ENCODE peak calls at places on chromosomes 16 and 17, in nine cellular contexts. One of them, this sample, is unnamed.

GRCh38 chr16:2160915-2161551 is 5.5 kb downstream of the TRAF7 start:
- DNase-seq in stimulated activated CD8-positive, alpha-beta memory T cell treated with anti-CD3 and anti-CD28 coated beads, Interleukin-4, amount 100 ng/mL, for 1 hour: no peak
- DNase-seq in activated T-cell treated with anti-CD3 and anti-CD28 coated beads, Interleukin-2, amount 50 U/mL, for 72 hours: no peak
- DNase-seq in cerebellum: no peak
- DNase-seq in foreskin fibroblast: no peak
- DNase-seq in AG04449: no peak
- DNase-seq in ovary: no peak
- DNase-seq in HEK293T: no peak
- DNase-seq in SK-N-DZ: no peak
- DNase-seq in this sample: no peak

GRCh38 chr17:71304498-71305158 is 816.2 kb upstream of the SOX9 start:
- DNase-seq in stimulated activated CD8-positive, alpha-beta memory T cell treated with anti-CD3 and anti-CD28 coated beads, Interleukin-4, amount 100 ng/mL, for 1 hour: no peak
- DNase-seq in activated T-cell treated with anti-CD3 and anti-CD28 coated beads, Interleukin-2, amount 50 U/mL, for 72 hours: no peak
- DNase-seq in cerebellum: no peak
- DNase-seq in foreskin fibroblast: no peak
- DNase-seq in AG04449: no peak
- DNase-seq in ovary: no peak
- DNase-seq in HEK293T: no peak
- DNase-seq in SK-N-DZ: no peak
- DNase-seq in this sample: no peak

GRCh38 chr17:17351356-17351891 is 48.3 kb downstream of the NT5M start:
- DNase-seq in stimulated activated CD8-positive, alpha-beta memory T cell treated with anti-CD3 and anti-CD28 coated beads, Interleukin-4, amount 100 ng/mL, for 1 hour: no peak
- DNase-seq in activated T-cell treated with anti-CD3 and anti-CD28 coated beads, Interleukin-2, amount 50 U/mL, for 72 hours: no peak
- DNase-seq in cerebellum: no peak
- DNase-seq in foreskin fibroblast: no peak
- DNase-seq in AG04449: no peak
- DNase-seq in ovary: peak; percentile 46
- DNase-seq in HEK293T: no peak
- DNase-seq in SK-N-DZ: no peak
- DNase-seq in this sample: no peak

GRCh38 chr16:8887952-8888560 is 5.9 kb downstream of the LITAFD start:
- DNase-seq in stimulated activated CD8-positive, alpha-beta memory T cell treated with anti-CD3 and anti-CD28 coated beads, Interleukin-4, amount 100 ng/mL, for 1 hour: no peak
- DNase-seq in activated T-cell treated with anti-CD3 and anti-CD28 coated beads, Interleukin-2, amount 50 U/mL, for 72 hours: no peak
- DNase-seq in cerebellum: peak; percentile 91
- DNase-seq in foreskin fibroblast: peak; percentile 83
- DNase-seq in AG04449: no peak
- DNase-seq in ovary: peak; percentile 54
- DNase-seq in HEK293T: no peak
- DNase-seq in SK-N-DZ: no peak
- DNase-seq in this sample: peak; percentile 65

GRCh38 chr16:3810818-3811217 is 69.7 kb downstream of the CREBBP start:
- DNase-seq in stimulated activated CD8-positive, alpha-beta memory T cell treated with anti-CD3 and anti-CD28 coated beads, Interleukin-4, amount 100 ng/mL, for 1 hour: no peak
- DNase-seq in activated T-cell treated with anti-CD3 and anti-CD28 coated beads, Interleukin-2, amount 50 U/mL, for 72 hours: no peak
- DNase-seq in cerebellum: no peak
- DNase-seq in foreskin fibroblast: no peak
- DNase-seq in AG04449: no peak
- DNase-seq in ovary: no peak
- DNase-seq in HEK293T: no peak
- DNase-seq in SK-N-DZ: no peak
- DNase-seq in this sample: no peak

GRCh38 chr17:77489898-77490265 is 349.1 kb downstream of the SEC14L1 start:
- DNase-seq in stimulated activated CD8-positive, alpha-beta memory T cell treated with anti-CD3 and anti-CD28 coated beads, Interleukin-4, amount 100 ng/mL, for 1 hour: no peak
- DNase-seq in activated T-cell treated with anti-CD3 and anti-CD28 coated beads, Interleukin-2, amount 50 U/mL, for 72 hours: no peak
- DNase-seq in cerebellum: peak; percentile 56
- DNase-seq in foreskin fibroblast: no peak
- DNase-seq in AG04449: no peak
- DNase-seq in ovary: peak; percentile 79
- DNase-seq in HEK293T: no peak
- DNase-seq in SK-N-DZ: no peak
- DNase-seq in this sample: peak; percentile 72

GRCh38 chr16:23948949-23949392 is 113.2 kb downstream of the PRKCB start:
- DNase-seq in stimulated activated CD8-positive, alpha-beta memory T cell treated with anti-CD3 and anti-CD28 coated beads, Interleukin-4, amount 100 ng/mL, for 1 hour: no peak
- DNase-seq in activated T-cell treated with anti-CD3 and anti-CD28 coated beads, Interleukin-2, amount 50 U/mL, for 72 hours: peak; percentile 71
- DNase-seq in cerebellum: no peak
- DNase-seq in foreskin fibroblast: no peak
- DNase-seq in AG04449: no peak
- DNase-seq in ovary: no peak
- DNase-seq in HEK293T: no peak
- DNase-seq in SK-N-DZ: no peak
- DNase-seq in this sample: no peak

GRCh38 chr17:44331249-44331760 is 6.7 kb upstream of the SLC25A39 start:
- DNase-seq in stimulated activated CD8-positive, alpha-beta memory T cell treated with anti-CD3 and anti-CD28 coated beads, Interleukin-4, amount 100 ng/mL, for 1 hour: no peak
- DNase-seq in activated T-cell treated with anti-CD3 and anti-CD28 coated beads, Interleukin-2, amount 50 U/mL, for 72 hours: peak; percentile 82
- DNase-seq in cerebellum: peak; percentile 82
- DNase-seq in foreskin fibroblast: no peak
- DNase-seq in AG04449: no peak
- DNase-seq in ovary: no peak
- DNase-seq in HEK293T: peak; percentile 72
- DNase-seq in SK-N-DZ: peak; percentile 91
- DNase-seq in this sample: peak; percentile 70

GRCh38 chr17:1197379-1197778 is 17.6 kb upstream of the ABR start:
- DNase-seq in stimulated activated CD8-positive, alpha-beta memory T cell treated with anti-CD3 and anti-CD28 coated beads, Interleukin-4, amount 100 ng/mL, for 1 hour: no peak
- DNase-seq in activated T-cell treated with anti-CD3 and anti-CD28 coated beads, Interleukin-2, amount 50 U/mL, for 72 hours: no peak
- DNase-seq in cerebellum: no peak
- DNase-seq in foreskin fibroblast: no peak
- DNase-seq in AG04449: no peak
- DNase-seq in ovary: no peak
- DNase-seq in HEK293T: no peak
- DNase-seq in SK-N-DZ: no peak
- DNase-seq in this sample: no peak

This sample was measured in putamen.